ENCODE peak calls at places on chromosomes 1 and 21, in four cellular contexts. One of them, this sample, is unnamed.

GRCh38 chr21:41319273-41319672 is 2.7 kb downstream of the FAM3B start:
- DNase-seq in A549: no peak
- DNase-seq in CD8-positive, alpha-beta T cell: no peak
- DNase-seq in psoas muscle: no peak
- DNase-seq in this sample: peak

GRCh38 chr1:61397495-61397894 is 315.1 kb downstream of the NFIA start:
- DNase-seq in A549: no peak
- DNase-seq in CD8-positive, alpha-beta T cell: no peak
- DNase-seq in psoas muscle: no peak
- DNase-seq in this sample: no peak

GRCh38 chr1:72557446-72558049 is 275.2 kb upstream of the NEGR1 start:
- DNase-seq in A549: no peak
- DNase-seq in CD8-positive, alpha-beta T cell: no peak
- DNase-seq in psoas muscle: no peak
- DNase-seq in this sample: no peak

GRCh38 chr1:24255226-24255625 is 63.9 kb upstream of the GRHL3 start:
- DNase-seq in A549: peak
- DNase-seq in CD8-positive, alpha-beta T cell: no peak
- DNase-seq in psoas muscle: no peak
- DNase-seq in this sample: no peak

GRCh38 chr1:196685506-196685905 is 33.7 kb downstream of the CFH start:
- DNase-seq in A549: no peak
- DNase-seq in CD8-positive, alpha-beta T cell: no peak
- DNase-seq in psoas muscle: no peak
- DNase-seq in this sample: no peak

GRCh38 chr1:179976970-179977651 is 22.5 kb downstream of the CEP350 start:
- DNase-seq in A549: no peak
- DNase-seq in CD8-positive, alpha-beta T cell: no peak
- DNase-seq in psoas muscle: no peak
- DNase-seq in this sample: no peak

GRCh38 chr21:38897532-38898421 is 92.0 kb downstream of the ETS2 start:
- DNase-seq in A549: no peak
- DNase-seq in CD8-positive, alpha-beta T cell: no peak
- DNase-seq in psoas muscle: no peak
- DNase-seq in this sample: no peak

GRCh38 chr1:202029171-202029665 is 18.8 kb downstream of the ELF3 start:
- DNase-seq in A549: peak
- DNase-seq in CD8-positive, alpha-beta T cell: no peak
- DNase-seq in psoas muscle: no peak
- DNase-seq in this sample: peak

GRCh38 chr1:26290061-26290415 is 10.2 kb downstream of the SH3BGRL3 start:
- DNase-seq in A549: no peak
- DNase-seq in CD8-positive, alpha-beta T cell: peak
- DNase-seq in psoas muscle: no peak
- DNase-seq in this sample: no peak

GRCh38 chr21:43825936-43826622 is 36.7 kb downstream of the RRP1 start:
- DNase-seq in A549: peak
- DNase-seq in CD8-positive, alpha-beta T cell: no peak
- DNase-seq in psoas muscle: peak
- DNase-seq in this sample: no peak

GRCh38 chr1:203640723-203641523 is 14.3 kb downstream of the ATP2B4 start:
- DNase-seq in A549: no peak
- DNase-seq in CD8-positive, alpha-beta T cell: no peak
- DNase-seq in psoas muscle: no peak
- DNase-seq in this sample: no peak

GRCh38 chr1:55062801-55063561 is 23.6 kb downstream of the PCSK9 start:
- DNase-seq in A549: no peak
- DNase-seq in CD8-positive, alpha-beta T cell: no peak
- DNase-seq in psoas muscle: no peak
- DNase-seq in this sample: no peak

GRCh38 chr1:160357286-160358002 is 9.4 kb upstream of the NHLH1 start:
- DNase-seq in A549: no peak
- DNase-seq in CD8-positive, alpha-beta T cell: no peak
- DNase-seq in psoas muscle: no peak
- DNase-seq in this sample: no peak

GRCh38 chr1:184152502-184152901 is 101.0 kb downstream of the TSEN15 start:
- DNase-seq in A549: no peak
- DNase-seq in CD8-positive, alpha-beta T cell: no peak
- DNase-seq in psoas muscle: peak
- DNase-seq in this sample: no peak

GRCh38 chr1:86151427-86151826 is 5.1 kb downstream of the COL24A1 start:
- DNase-seq in A549: no peak
- DNase-seq in CD8-positive, alpha-beta T cell: no peak
- DNase-seq in psoas muscle: no peak
- DNase-seq in this sample: no peak

GRCh38 chr1:203930343-203930742 is 68.9 kb downstream of the SNRPE start:
- DNase-seq in A549: no peak
- DNase-seq in CD8-positive, alpha-beta T cell: no peak
- DNase-seq in psoas muscle: no peak
- DNase-seq in this sample: no peak

GRCh38 chr1:61163794-61164193 is 81.4 kb downstream of the NFIA start:
- DNase-seq in A549: no peak
- DNase-seq in CD8-positive, alpha-beta T cell: no peak
- DNase-seq in psoas muscle: no peak
- DNase-seq in this sample: no peak

GRCh38 chr21:44653656-44654575 is 543 bp downstream of the KRTAP12-4 start:
- DNase-seq in A549: no peak
- DNase-seq in CD8-positive, alpha-beta T cell: peak
- DNase-seq in psoas muscle: no peak
- DNase-seq in this sample: peak

GRCh38 chr1:14929547-14930223 is 223.9 kb upstream of the TMEM51 start:
- DNase-seq in A549: peak
- DNase-seq in CD8-positive, alpha-beta T cell: no peak
- DNase-seq in psoas muscle: no peak
- DNase-seq in this sample: peak

GRCh38 chr21:27636671-27637070 is 669.8 kb upstream of the ADAMTS5 start:
- DNase-seq in A549: no peak
- DNase-seq in CD8-positive, alpha-beta T cell: no peak
- DNase-seq in psoas muscle: peak
- DNase-seq in this sample: no peak

GRCh38 chr1:92030701-92031107 is 919 bp downstream of the EPHX4 start:
- DNase-seq in A549: peak
- DNase-seq in CD8-positive, alpha-beta T cell: no peak
- DNase-seq in psoas muscle: no peak
- DNase-seq in this sample: no peak

GRCh38 chr1:13754510-13755103 is 54.6 kb downstream of the PRDM2 start:
- DNase-seq in A549: no peak
- DNase-seq in CD8-positive, alpha-beta T cell: no peak
- DNase-seq in psoas muscle: peak
- DNase-seq in this sample: no peak

GRCh38 chr1:25617626-25618432 is 1.2 kb downstream of the MAN1C1 start:
- DNase-seq in A549: no peak
- DNase-seq in CD8-positive, alpha-beta T cell: no peak
- DNase-seq in psoas muscle: peak
- DNase-seq in this sample: peak

GRCh38 chr1:175129997-175130648 is 62.5 kb downstream of the KIAA0040 start:
- DNase-seq in A549: no peak
- DNase-seq in CD8-positive, alpha-beta T cell: no peak
- DNase-seq in psoas muscle: no peak
- DNase-seq in this sample: no peak

GRCh38 chr21:46063734-46064680 is 33.9 kb upstream of the COL6A2 start:
- DNase-seq in A549: no peak
- DNase-seq in CD8-positive, alpha-beta T cell: no peak
- DNase-seq in psoas muscle: peak
- DNase-seq in this sample: peak

GRCh38 chr1:20670936-20671335 is 9.8 kb upstream of the DDOST start:
- DNase-seq in A549: no peak
- DNase-seq in CD8-positive, alpha-beta T cell: no peak
- DNase-seq in psoas muscle: no peak
- DNase-seq in this sample: no peak

GRCh38 chr1:47031585-47031984 is 8.1 kb downstream of the CYP4X1 start:
- DNase-seq in A549: no peak
- DNase-seq in CD8-positive, alpha-beta T cell: no peak
- DNase-seq in psoas muscle: no peak
- DNase-seq in this sample: no peak

GRCh38 chr1:151641229-151641628 is 29.4 kb downstream of the SNX27 start:
- DNase-seq in A549: no peak
- DNase-seq in CD8-positive, alpha-beta T cell: no peak
- DNase-seq in psoas muscle: no peak
- DNase-seq in this sample: no peak

GRCh38 chr1:184905601-184906322 is 68.5 kb downstream of the NIBAN1 start:
- DNase-seq in A549: peak
- DNase-seq in CD8-positive, alpha-beta T cell: no peak
- DNase-seq in psoas muscle: no peak
- DNase-seq in this sample: peak

GRCh38 chr1:64049900-64050540 is 153.4 kb upstream of the UBE2U start:
- DNase-seq in A549: no peak
- DNase-seq in CD8-positive, alpha-beta T cell: no peak
- DNase-seq in psoas muscle: no peak
- DNase-seq in this sample: no peak

GRCh38 chr1:24190970-24191570 is 4.0 kb upstream of the IFNLR1 start:
- DNase-seq in A549: no peak
- DNase-seq in CD8-positive, alpha-beta T cell: no peak
- DNase-seq in psoas muscle: no peak
- DNase-seq in this sample: no peak

GRCh38 chr1:29550119-29550841 is 314.0 kb downstream of the PTPRU start:
- DNase-seq in A549: no peak
- DNase-seq in CD8-positive, alpha-beta T cell: no peak
- DNase-seq in psoas muscle: no peak
- DNase-seq in this sample: no peak

GRCh38 chr1:41327383-41327999 is 33.7 kb upstream of the FOXO6 start:
- DNase-seq in A549: no peak
- DNase-seq in CD8-positive, alpha-beta T cell: no peak
- DNase-seq in psoas muscle: no peak
- DNase-seq in this sample: no peak

GRCh38 chr21:14273736-14274538 is 58.0 kb downstream of the RBM11 start:
- DNase-seq in A549: no peak
- DNase-seq in CD8-positive, alpha-beta T cell: no peak
- DNase-seq in psoas muscle: peak
- DNase-seq in this sample: peak

GRCh38 chr1:219555031-219555667 is 57.8 kb downstream of the ZC3H11B start:
- DNase-seq in A549: peak
- DNase-seq in CD8-positive, alpha-beta T cell: no peak
- DNase-seq in psoas muscle: no peak
- DNase-seq in this sample: no peak

GRCh38 chr1:198788561-198789064 is 149.8 kb downstream of the PTPRC start:
- DNase-seq in A549: no peak
- DNase-seq in CD8-positive, alpha-beta T cell: peak
- DNase-seq in psoas muscle: no peak
- DNase-seq in this sample: no peak

DNA sequence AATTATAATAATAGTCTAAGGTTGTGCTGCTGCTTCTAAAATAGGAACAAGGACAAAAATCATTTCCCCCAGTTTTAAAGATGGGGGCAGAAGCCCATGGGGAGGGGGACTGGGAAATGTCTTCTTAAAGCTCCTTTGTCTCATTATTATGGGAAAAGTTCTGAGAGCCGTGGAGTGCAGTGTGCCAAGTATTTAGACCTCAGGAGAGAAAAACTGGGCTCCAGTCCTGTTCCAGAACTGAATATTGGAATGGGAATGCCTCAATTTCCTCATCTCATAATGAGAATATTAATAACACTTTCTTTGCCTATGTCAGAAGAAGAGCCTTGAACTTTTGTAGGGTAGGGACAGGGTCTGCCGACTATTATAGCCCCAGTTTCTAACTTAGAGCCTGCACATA is 40.9 kb upstream of the ATF3 start:
- DNase-seq in A549: no peak
- DNase-seq in CD8-positive, alpha-beta T cell: no peak
- DNase-seq in psoas muscle: no peak
- DNase-seq in this sample: no peak
- H3K4me3 ChIP-seq in A549: no peak
- H3K4me3 ChIP-seq in CD8-positive, alpha-beta T cell: no peak
- H3K4me3 ChIP-seq in psoas muscle: peak
- H3K4me3 ChIP-seq in this sample: no peak

GRCh38 chr1:37476460-37477197 is 2.2 kb downstream of the ZC3H12A start:
- DNase-seq in A549: peak
- DNase-seq in CD8-positive, alpha-beta T cell: no peak
- DNase-seq in psoas muscle: peak
- DNase-seq in this sample: peak
- H3K4me3 ChIP-seq in A549: peak
- H3K4me3 ChIP-seq in CD8-positive, alpha-beta T cell: peak
- H3K4me3 ChIP-seq in psoas muscle: peak
- H3K4me3 ChIP-seq in this sample: peak

GRCh38 chr1:116372651-116373444 is at the start of gene ATP1A1:
- DNase-seq in A549: peak
- DNase-seq in CD8-positive, alpha-beta T cell: peak
- DNase-seq in psoas muscle: peak
- DNase-seq in this sample: peak

GRCh38 chr1:116373451-116374339 is 651 bp downstream of the ATP1A1 start:
- DNase-seq in A549: no peak
- DNase-seq in CD8-positive, alpha-beta T cell: peak
- DNase-seq in psoas muscle: peak
- DNase-seq in this sample: peak

GRCh38 chr1:116370186-116370585 is 2.9 kb upstream of the ATP1A1 start:
- DNase-seq in A549: no peak
- DNase-seq in CD8-positive, alpha-beta T cell: no peak
- DNase-seq in psoas muscle: no peak
- DNase-seq in this sample: no peak

GRCh38 chr1:116374340-116375164 is 1.5 kb downstream of the ATP1A1 start:
- DNase-seq in A549: no peak
- DNase-seq in CD8-positive, alpha-beta T cell: peak
- DNase-seq in psoas muscle: no peak
- DNase-seq in this sample: peak

DNA sequence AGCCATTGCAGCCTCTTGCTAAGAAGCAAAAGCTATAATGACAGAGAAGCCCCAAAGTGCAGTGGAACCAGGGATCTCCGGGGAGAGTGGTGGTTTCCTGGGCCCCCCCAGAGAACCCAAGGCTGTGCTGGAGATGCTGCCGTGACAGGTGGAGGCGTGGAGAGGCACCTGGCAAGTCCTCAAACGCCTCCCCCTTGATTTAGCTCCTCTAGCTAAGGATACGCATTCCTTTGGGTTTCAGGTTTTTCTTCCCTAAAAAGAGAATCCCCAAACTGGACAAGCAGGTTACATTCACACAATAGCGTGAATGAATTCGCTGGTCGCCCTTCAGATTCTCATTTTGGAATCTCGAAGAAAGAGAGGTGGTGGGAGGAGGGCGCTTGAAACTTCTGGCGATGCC is 858 bp upstream of the ATP1A1 start:
- DNase-seq in A549: no peak
- DNase-seq in CD8-positive, alpha-beta T cell: no peak
- DNase-seq in psoas muscle: no peak
- DNase-seq in this sample: no peak
- H3K4me3 ChIP-seq in A549: peak
- H3K4me3 ChIP-seq in CD8-positive, alpha-beta T cell: peak
- H3K4me3 ChIP-seq in psoas muscle: peak
- H3K4me3 ChIP-seq in this sample: no peak

GRCh38 chr1:3745590-3746381 is 6.5 kb upstream of the CCDC27 start:
- DNase-seq in A549: no peak
- DNase-seq in CD8-positive, alpha-beta T cell: no peak
- DNase-seq in psoas muscle: peak
- DNase-seq in this sample: no peak
- H3K4me3 ChIP-seq in A549: no peak
- H3K4me3 ChIP-seq in CD8-positive, alpha-beta T cell: no peak
- H3K4me3 ChIP-seq in psoas muscle: peak
- H3K4me3 ChIP-seq in this sample: no peak

GRCh38 chr1:168348146-168348709 is 67.6 kb downstream of the TBX19 start:
- DNase-seq in A549: peak
- DNase-seq in CD8-positive, alpha-beta T cell: no peak
- DNase-seq in psoas muscle: no peak
- DNase-seq in this sample: no peak
- H3K4me3 ChIP-seq in A549: peak
- H3K4me3 ChIP-seq in CD8-positive, alpha-beta T cell: peak
- H3K4me3 ChIP-seq in psoas muscle: peak
- H3K4me3 ChIP-seq in this sample: no peak

GRCh38 chr1:94325379-94326302 is 88.3 kb upstream of the ARHGAP29 start:
- DNase-seq in A549: peak
- DNase-seq in CD8-positive, alpha-beta T cell: no peak
- DNase-seq in psoas muscle: no peak
- DNase-seq in this sample: no peak
- H3K4me3 ChIP-seq in A549: no peak
- H3K4me3 ChIP-seq in CD8-positive, alpha-beta T cell: no peak
- H3K4me3 ChIP-seq in psoas muscle: no peak
- H3K4me3 ChIP-seq in this sample: no peak

GRCh38 chr1:231418101-231418740 is 3.9 kb downstream of the EGLN1 start:
- DNase-seq in A549: no peak
- DNase-seq in CD8-positive, alpha-beta T cell: no peak
- DNase-seq in psoas muscle: no peak
- DNase-seq in this sample: no peak
- H3K4me3 ChIP-seq in A549: peak
- H3K4me3 ChIP-seq in CD8-positive, alpha-beta T cell: peak
- H3K4me3 ChIP-seq in psoas muscle: peak
- H3K4me3 ChIP-seq in this sample: no peak